ENCODE peak calls at places on chromosomes 5 and 9, in eight cellular contexts. D is aorta, C is IMR-90, B is SJSA1, I is OCI-LY7, P is neuronal stem cell, Q is tibial artery, N is endodermal cell. R is an unnamed sample.

GRCh38 chr9:124940521-124940893 is 376 bp downstream of the GOLGA1 start:
- DNase-seq in D (no peak), C (no peak), B (no peak), I (peak; percentile 93), P (no peak), Q (no peak), N (no peak), R (no peak)

GRCh38 chr5:38051711-38052508 is 206.4 kb upstream of the EGFLAM start:
- DNase-seq in D (no peak), C (no peak), B (no peak), I (no peak), P (no peak), Q (no peak), N (no peak), R (no peak)

GRCh38 chr5:56717253-56717987 is 97.9 kb upstream of the MAP3K1 start:
- DNase-seq in D (no peak), C (no peak), B (no peak), I (no peak), P (no peak), Q (no peak), N (no peak), R (peak; percentile 48)

GRCh38 chr9:127088724-127089615 is 33.5 kb downstream of the ANGPTL2 start:
- DNase-seq in D (no peak), C (no peak), B (no peak), I (no peak), P (no peak), Q (no peak), N (no peak), R (no peak)

GRCh38 chr5:128470663-128471062 is 67.4 kb downstream of the FBN2 start:
- DNase-seq in D (no peak), C (peak; percentile 62), B (no peak), I (no peak), P (no peak), Q (no peak), N (no peak), R (no peak)

GRCh38 chr9:113631811-113632665 is 168.5 kb downstream of the RGS3 start:
- DNase-seq in D (no peak), C (no peak), B (no peak), I (no peak), P (no peak), Q (no peak), N (peak; percentile 46), R (no peak)

GRCh38 chr9:134670042-134670525 is 28.5 kb downstream of the COL5A1 start:
- DNase-seq in D (no peak), C (peak; percentile 94), B (no peak), I (no peak), P (no peak), Q (peak; percentile 44), N (no peak), R (no peak)

GRCh38 chr5:90709323-90710148 is 150.9 kb downstream of the ADGRV1 start:
- DNase-seq in D (no peak), C (peak; percentile 25), B (no peak), I (peak; percentile 6), P (peak; percentile 27), Q (no peak), N (peak; percentile 81), R (no peak)

GRCh38 chr5:14463629-14464028 is 118.0 kb upstream of the OTULINL start:
- DNase-seq in D (no peak), C (peak; percentile 75), B (no peak), I (no peak), P (no peak), Q (no peak), N (no peak), R (no peak)

GRCh38 chr9:16032799-16033198 is 480.0 kb downstream of the CCDC171 start:
- DNase-seq in D (no peak), C (peak; percentile 49), B (peak; percentile 46), I (no peak), P (no peak), Q (no peak), N (peak; percentile 67), R (no peak)

GRCh38 chr5:169970911-169971436 is 9.3 kb downstream of the INSYN2B start:
- DNase-seq in D (peak; percentile 74), C (peak; percentile 82), B (peak; percentile 89), I (no peak), P (no peak), Q (no peak), N (no peak), R (peak; percentile 46)

GRCh38 chr5:23450187-23450586 is 57.2 kb upstream of the PRDM9 start:
- DNase-seq in D (no peak), C (no peak), B (no peak), I (no peak), P (no peak), Q (no peak), N (no peak), R (no peak)

DNA sequence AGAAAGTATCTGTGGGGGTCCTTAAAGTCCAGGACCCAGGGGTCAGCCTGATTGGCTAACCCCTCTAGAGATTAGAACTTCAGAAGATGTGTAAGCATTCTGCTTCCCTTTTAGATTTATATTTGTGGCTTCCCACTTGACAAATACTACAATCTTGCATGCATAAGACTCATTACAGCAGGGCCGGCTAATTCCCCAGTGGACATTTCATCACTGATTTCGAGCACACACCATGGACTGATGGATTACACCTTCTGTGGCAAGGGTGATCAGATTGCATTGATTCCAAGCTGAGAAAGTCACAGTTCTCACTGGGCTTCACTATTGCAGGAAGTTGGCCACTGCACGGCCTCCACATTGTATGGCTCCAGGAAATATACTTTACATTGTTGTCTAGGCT is 65.8 kb upstream of the DAPK1 start:
- DNase-seq in D (no peak), C (no peak), B (no peak), I (no peak), P (no peak), Q (no peak), N (no peak), R (no peak)
- H3K4me3 ChIP-seq in D (no peak overlapping the region), C (no peak overlapping the region), B (no peak overlapping the region), I (no peak overlapping the region), P (no peak overlapping the region), Q (no peak overlapping the region), N (no peak overlapping the region), R (no peak overlapping the region)

GRCh38 chr5:67143549-67143948 is 53.0 kb downstream of the CD180 start:
- DNase-seq in D (no peak), C (no peak), B (no peak), I (no peak), P (no peak), Q (no peak), N (no peak), R (no peak)

GRCh38 chr5:67140413-67140812 is 56.2 kb downstream of the CD180 start:
- DNase-seq in D (no peak), C (no peak), B (no peak), I (no peak), P (no peak), Q (no peak), N (no peak), R (no peak)

GRCh38 chr5:67141644-67142043 is 55.0 kb downstream of the CD180 start:
- DNase-seq in D (no peak), C (no peak), B (no peak), I (no peak), P (no peak), Q (no peak), N (no peak), R (no peak)

GRCh38 chr5:67144183-67144639 is 52.4 kb downstream of the CD180 start:
- DNase-seq in D (no peak), C (no peak), B (no peak), I (no peak), P (no peak), Q (no peak), N (no peak), R (no peak)

GRCh38 chr5:67142816-67143215 is 53.8 kb downstream of the CD180 start:
- DNase-seq in D (no peak), C (no peak), B (no peak), I (no peak), P (no peak), Q (no peak), N (no peak), R (no peak)
- H3K4me3 ChIP-seq in D (no peak overlapping the region), C (no peak overlapping the region), B (no peak overlapping the region), I (no peak overlapping the region), P (no peak overlapping the region), Q (no peak overlapping the region), N (no peak overlapping the region), R (no peak overlapping the region)

DNA sequence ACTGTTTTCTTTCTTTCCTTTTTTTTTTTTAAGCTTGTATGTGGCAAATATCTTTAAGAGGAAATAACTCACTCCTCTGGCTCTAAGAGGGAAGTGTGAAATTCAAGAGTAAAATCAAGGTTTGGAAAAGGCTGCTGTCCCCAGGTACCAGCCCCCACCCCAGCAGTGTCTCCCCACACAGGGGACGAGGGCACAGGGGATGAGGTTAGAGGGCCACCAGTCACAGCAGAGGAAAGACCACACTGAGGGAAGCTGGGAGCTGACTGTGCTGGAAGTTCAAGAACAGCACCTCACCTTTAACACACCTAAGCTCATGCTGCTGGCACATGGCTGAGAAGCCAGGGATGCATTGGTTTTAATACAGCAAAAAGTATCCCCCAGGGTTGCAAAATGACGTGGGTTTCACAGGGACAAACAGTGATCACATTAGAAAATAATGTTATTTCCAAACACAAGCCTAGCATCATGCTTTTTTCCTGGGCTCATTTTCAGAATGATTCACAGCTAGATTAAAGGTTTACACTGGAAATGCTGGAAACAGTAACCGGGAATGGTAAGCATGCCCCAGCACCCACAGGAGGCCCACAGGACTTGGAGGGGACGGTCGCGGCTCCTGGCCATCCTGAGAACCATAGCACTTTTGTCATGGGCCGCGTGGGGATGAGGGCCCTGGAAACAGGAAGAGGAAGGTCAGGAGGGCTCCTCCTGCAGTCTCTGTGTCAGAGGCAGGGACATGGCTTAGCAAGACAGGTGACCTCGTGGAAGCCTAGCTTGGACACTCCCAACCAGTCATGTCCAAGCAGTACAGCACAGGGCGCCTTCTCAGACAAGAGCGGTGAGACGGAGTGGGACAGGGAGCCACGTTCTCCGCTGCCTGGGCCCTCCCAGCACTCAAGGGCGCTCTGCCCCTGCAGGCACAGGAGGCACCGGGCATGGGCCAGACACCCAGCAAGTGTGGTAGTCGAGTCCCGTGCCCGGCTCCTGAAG is 6.9 kb downstream of the LPCAT1 start:
- DNase-seq in D (peak; percentile 53), C (peak; percentile 93), B (peak; percentile 44), I (no peak), P (no peak), Q (peak; percentile 63), N (peak; percentile 55), R (peak; percentile 64)
- H3K4me3 ChIP-seq in D (no peak overlapping the region), C (no peak overlapping the region), B (no peak overlapping the region), I (no peak overlapping the region), P (no peak overlapping the region), Q (no peak overlapping the region), N (no peak overlapping the region), R (no peak overlapping the region)

GRCh38 chr9:133273819-133274218 is 1.2 kb downstream of the ABO start:
- DNase-seq in D (no peak), C (no peak), B (no peak), I (no peak), P (no peak), Q (no peak), N (no peak), R (no peak)

GRCh38 chr9:133276923-133277322 is 1.9 kb upstream of the ABO start:
- DNase-seq in D (no peak), C (no peak), B (no peak), I (no peak), P (no peak), Q (no peak), N (no peak), R (no peak)

GRCh38 chr9:133274236-133275104 is 531 bp downstream of the ABO start:
- DNase-seq in D (no peak), C (no peak), B (no peak), I (no peak), P (no peak), Q (no peak), N (peak; percentile 57), R (no peak)

GRCh38 chr9:133276001-133276884 is 1.2 kb upstream of the ABO start:
- DNase-seq in D (no peak), C (no peak), B (no peak), I (no peak), P (no peak), Q (no peak), N (no peak), R (no peak)

GRCh38 chr9:133275105-133276000 is at the start of gene ABO:
- DNase-seq in D (no peak), C (no peak), B (no peak), I (no peak), P (no peak), Q (no peak), N (peak; percentile 78), R (no peak)
- H3K4me3 ChIP-seq in D (no peak within 1 kb of the TSS), C (no peak within 1 kb of the TSS), B (no peak within 1 kb of the TSS), I (no peak within 1 kb of the TSS), P (no peak within 1 kb of the TSS), Q (peak within 1 kb of the TSS; percentile 34), N (peak within 1 kb of the TSS; percentile 35), R (peak within 1 kb of the TSS; percentile 60)